ENCODE peak calls at places on chromosome 15, in seven cellular contexts. One of them, this sample, is unnamed.

GRCh38 chr15:66883322-66883911 is 181.4 kb downstream of the SMAD6 start:
- DNase-seq in body of pancreas: peak
- DNase-seq in stimulated activated CD8-positive, alpha-beta memory T cell treated with anti-CD3 and anti-CD28 coated beads, Interleukin-7, amount 100 ng/mL, for 1 hour: no peak
- DNase-seq in activated CD4-positive, alpha-beta T cell treated with anti-CD3 and anti-CD28 coated beads, Interleukin-2, amount 10 ng/mL, durations not matched to agents 24 days and 14 days: no peak
- DNase-seq in neural crest cell: no peak
- DNase-seq in MCF 10A: peak
- DNase-seq in SJSA1: peak
- DNase-seq in this sample: peak

GRCh38 chr15:59678620-59679019 is 10.5 kb downstream of the BNIP2 start:
- DNase-seq in MCF 10A: no peak
- DNase-seq in body of pancreas: no peak
- DNase-seq in SJSA1: no peak
- DNase-seq in stimulated activated CD8-positive, alpha-beta memory T cell treated with anti-CD3 and anti-CD28 coated beads, Interleukin-7, amount 100 ng/mL, for 1 hour: no peak
- DNase-seq in neural crest cell: no peak
- DNase-seq in activated CD4-positive, alpha-beta T cell treated with anti-CD3 and anti-CD28 coated beads, Interleukin-2, amount 10 ng/mL, durations not matched to agents 24 days and 14 days: no peak
- DNase-seq in this sample: no peak

GRCh38 chr15:43975326-43975725 is 148.5 kb downstream of the WDR76 start:
- DNase-seq in neural crest cell: no peak
- DNase-seq in MCF 10A: no peak
- DNase-seq in stimulated activated CD8-positive, alpha-beta memory T cell treated with anti-CD3 and anti-CD28 coated beads, Interleukin-7, amount 100 ng/mL, for 1 hour: no peak
- DNase-seq in SJSA1: no peak
- DNase-seq in activated CD4-positive, alpha-beta T cell treated with anti-CD3 and anti-CD28 coated beads, Interleukin-2, amount 10 ng/mL, durations not matched to agents 24 days and 14 days: no peak
- DNase-seq in body of pancreas: no peak
- DNase-seq in this sample: no peak

GRCh38 chr15:98722209-98722608 is 73.9 kb downstream of the IGF1R start:
- DNase-seq in body of pancreas: no peak
- DNase-seq in stimulated activated CD8-positive, alpha-beta memory T cell treated with anti-CD3 and anti-CD28 coated beads, Interleukin-7, amount 100 ng/mL, for 1 hour: no peak
- DNase-seq in SJSA1: no peak
- DNase-seq in activated CD4-positive, alpha-beta T cell treated with anti-CD3 and anti-CD28 coated beads, Interleukin-2, amount 10 ng/mL, durations not matched to agents 24 days and 14 days: no peak
- DNase-seq in MCF 10A: no peak
- DNase-seq in neural crest cell: no peak
- DNase-seq in this sample: no peak

GRCh38 chr15:32652178-32652577 is 10.7 kb downstream of the SCG5 start:
- DNase-seq in stimulated activated CD8-positive, alpha-beta memory T cell treated with anti-CD3 and anti-CD28 coated beads, Interleukin-7, amount 100 ng/mL, for 1 hour: no peak
- DNase-seq in body of pancreas: no peak
- DNase-seq in MCF 10A: no peak
- DNase-seq in activated CD4-positive, alpha-beta T cell treated with anti-CD3 and anti-CD28 coated beads, Interleukin-2, amount 10 ng/mL, durations not matched to agents 24 days and 14 days: no peak
- DNase-seq in neural crest cell: no peak
- DNase-seq in SJSA1: no peak
- DNase-seq in this sample: no peak

GRCh38 chr15:70437882-70438331 is 325.5 kb downstream of the UACA start:
- DNase-seq in SJSA1: no peak
- DNase-seq in activated CD4-positive, alpha-beta T cell treated with anti-CD3 and anti-CD28 coated beads, Interleukin-2, amount 10 ng/mL, durations not matched to agents 24 days and 14 days: no peak
- DNase-seq in neural crest cell: no peak
- DNase-seq in body of pancreas: no peak
- DNase-seq in MCF 10A: peak
- DNase-seq in stimulated activated CD8-positive, alpha-beta memory T cell treated with anti-CD3 and anti-CD28 coated beads, Interleukin-7, amount 100 ng/mL, for 1 hour: no peak
- DNase-seq in this sample: no peak

GRCh38 chr15:100786901-100787566 is 92.6 kb upstream of the ALDH1A3 start:
- DNase-seq in activated CD4-positive, alpha-beta T cell treated with anti-CD3 and anti-CD28 coated beads, Interleukin-2, amount 10 ng/mL, durations not matched to agents 24 days and 14 days: peak
- DNase-seq in body of pancreas: no peak
- DNase-seq in neural crest cell: no peak
- DNase-seq in SJSA1: peak
- DNase-seq in MCF 10A: no peak
- DNase-seq in stimulated activated CD8-positive, alpha-beta memory T cell treated with anti-CD3 and anti-CD28 coated beads, Interleukin-7, amount 100 ng/mL, for 1 hour: no peak
- DNase-seq in this sample: peak

GRCh38 chr15:50685976-50686467 is 575 bp downstream of the TRPM7 start:
- DNase-seq in MCF 10A: peak
- DNase-seq in activated CD4-positive, alpha-beta T cell treated with anti-CD3 and anti-CD28 coated beads, Interleukin-2, amount 10 ng/mL, durations not matched to agents 24 days and 14 days: peak
- DNase-seq in stimulated activated CD8-positive, alpha-beta memory T cell treated with anti-CD3 and anti-CD28 coated beads, Interleukin-7, amount 100 ng/mL, for 1 hour: peak
- DNase-seq in neural crest cell: peak
- DNase-seq in body of pancreas: peak
- DNase-seq in SJSA1: no peak
- DNase-seq in this sample: peak

GRCh38 chr15:52183562-52184173 is 7.5 kb downstream of the GNB5 start:
- DNase-seq in body of pancreas: peak
- DNase-seq in SJSA1: peak
- DNase-seq in neural crest cell: peak
- DNase-seq in MCF 10A: peak
- DNase-seq in stimulated activated CD8-positive, alpha-beta memory T cell treated with anti-CD3 and anti-CD28 coated beads, Interleukin-7, amount 100 ng/mL, for 1 hour: no peak
- DNase-seq in activated CD4-positive, alpha-beta T cell treated with anti-CD3 and anti-CD28 coated beads, Interleukin-2, amount 10 ng/mL, durations not matched to agents 24 days and 14 days: peak
- DNase-seq in this sample: no peak

This sample was measured in right lobe of liver.